ENCODE peak calls at places on chromosomes 1 and 21, in nine cellular contexts. Q, K, W, F, B, C, G, J and A are unnamed samples.

GRCh38 chr1:156511656-156512055 is 11.1 kb upstream of the MEF2D start:
- DNase-seq in Q (no peak), K (no peak), W (no peak), F (no peak), B (peak), C (no peak), G (no peak), J (no peak), A (no peak)

GRCh38 chr21:44886113-44887075 is 12.9 kb upstream of the PTTG1IP start:
- DNase-seq in Q (no peak), K (peak), W (no peak), F (no peak), B (no peak), C (no peak), G (no peak), J (no peak), A (no peak)

GRCh38 chr1:4939266-4939665 is 284.9 kb downstream of the AJAP1 start:
- DNase-seq in Q (no peak), K (no peak), W (no peak), F (peak), B (no peak), C (no peak), G (no peak), J (no peak), A (no peak)

GRCh38 chr1:32438136-32438535 is 26.7 kb upstream of the ZBTB8B start:
- DNase-seq in Q (no peak), K (no peak), W (no peak), F (no peak), B (no peak), C (peak), G (no peak), J (no peak), A (no peak)

GRCh38 chr1:204711947-204712701 is 26.6 kb upstream of the LRRN2 start:
- DNase-seq in Q (no peak), K (peak), W (no peak), F (peak), B (no peak), C (no peak), G (no peak), J (peak), A (no peak)

GRCh38 chr1:224433041-224433670 is 1.4 kb downstream of the WDR26 start:
- DNase-seq in Q (no peak), K (no peak), W (no peak), F (peak), B (peak), C (no peak), G (peak), J (no peak), A (no peak)

GRCh38 chr1:205351984-205352713 is 4.6 kb downstream of the KLHDC8A start:
- DNase-seq in Q (no peak), K (peak), W (no peak), F (no peak), B (peak), C (peak), G (no peak), J (no peak), A (no peak)

GRCh38 chr21:45318556-45319341 is 31.1 kb upstream of the POFUT2 start:
- DNase-seq in Q (no peak), K (peak), W (no peak), F (no peak), B (peak), C (no peak), G (peak), J (peak), A (no peak)

GRCh38 chr1:70896224-70896623 is 151.4 kb downstream of the PTGER3 start:
- DNase-seq in Q (no peak), K (no peak), W (no peak), F (peak), B (no peak), C (no peak), G (no peak), J (no peak), A (no peak)

GRCh38 chr1:10082785-10083479 is 50.2 kb downstream of the UBE4B start:
- DNase-seq in Q (peak), K (no peak), W (peak), F (no peak), B (peak), C (no peak), G (no peak), J (no peak), A (peak)

GRCh38 chr1:228062085-228062791 is 20.3 kb upstream of the ARF1 start:
- DNase-seq in Q (no peak), K (peak), W (no peak), F (no peak), B (no peak), C (no peak), G (no peak), J (no peak), A (no peak)

GRCh38 chr1:246096356-246096755 is 410.7 kb downstream of the SMYD3 start:
- DNase-seq in Q (no peak), K (no peak), W (no peak), F (no peak), B (no peak), C (no peak), G (no peak), J (no peak), A (no peak)

GRCh38 chr1:219778793-219779369 is 149.5 kb downstream of the SLC30A10 start:
- DNase-seq in Q (no peak), K (no peak), W (no peak), F (no peak), B (peak), C (no peak), G (no peak), J (no peak), A (no peak)

GRCh38 chr21:46639489-46640386 is 4.3 kb downstream of the PRMT2 start:
- DNase-seq in Q (no peak), K (no peak), W (no peak), F (peak), B (peak), C (no peak), G (no peak), J (no peak), A (no peak)

GRCh38 chr1:59814901-59815825 is at the start of gene HOOK1:
- DNase-seq in Q (no peak), K (no peak), W (no peak), F (no peak), B (no peak), C (no peak), G (peak), J (peak), A (no peak)